ENCODE peak calls at places on chromosomes 16 and 17, in nine cellular contexts. M is NCI-H1092 treated with DMSO at 0.1 percent for 48 hours, I is HCT116, Z is K562, U is RWPE1, S is hepatocyte, N is H54, X is IMR-90, L is cardiac fibroblast. P is an unnamed sample.

GRCh38 chr16:87951550-87952538 is 610 bp downstream of the BANP start:
- DNase-seq in M (peak; percentile 40), I (no peak), Z (no peak), U (peak; percentile 19), S (peak; percentile 54), N (peak; percentile 15), X (no peak), L (peak; percentile 20), P (no peak)

GRCh38 chr17:40035162-40035559 is 19.0 kb downstream of the MED24 start:
- DNase-seq in M (no peak), I (no peak), Z (peak; percentile 76), U (no peak), S (peak; percentile 54), N (no peak), X (peak; percentile 47), L (peak; percentile 69), P (peak; percentile 40)

GRCh38 chr16:58379736-58380135 is 12.5 kb upstream of the GINS3 start:
- DNase-seq in M (no peak), I (no peak), Z (no peak), U (no peak), S (no peak), N (no peak), X (no peak), L (no peak), P (no peak)

GRCh38 chr16:79008036-79008868 is 592.3 kb downstream of the MAF start:
- DNase-seq in M (no peak), I (no peak), Z (peak; percentile 28), U (no peak), S (no peak), N (peak; percentile 12), X (no peak), L (no peak), P (no peak)

GRCh38 chr17:78766743-78767294 is 15.3 kb downstream of the CYTH1 start:
- DNase-seq in M (no peak), I (no peak), Z (no peak), U (no peak), S (no peak), N (no peak), X (no peak), L (no peak), P (no peak)

GRCh38 chr17:82943339-82943738 is 103.5 kb upstream of the ZNF750 start:
- DNase-seq in M (no peak), I (no peak), Z (no peak), U (no peak), S (no peak), N (no peak), X (no peak), L (no peak), P (no peak)

GRCh38 chr17:30969989-30970680 is 704 bp upstream of the RNF135 start:
- DNase-seq in M (no peak), I (no peak), Z (no peak), U (peak; percentile 46), S (peak; percentile 30), N (no peak), X (no peak), L (peak; percentile 11), P (peak; percentile 7)

GRCh38 chr17:35537569-35538209 is at the start of gene SLFN12L:
- DNase-seq in M (no peak), I (no peak), Z (peak; percentile 26), U (no peak), S (no peak), N (no peak), X (no peak), L (peak; percentile 33), P (no peak)

GRCh38 chr17:82384730-82385429 is 13.3 kb downstream of the UTS2R start:
- DNase-seq in M (peak; percentile 41), I (no peak), Z (no peak), U (peak; percentile 92), S (no peak), N (peak; percentile 84), X (peak; percentile 41), L (no peak), P (no peak)

GRCh38 chr16:79369796-79370195 is 230.7 kb downstream of the MAF start:
- DNase-seq in M (no peak), I (no peak), Z (no peak), U (peak; percentile 30), S (no peak), N (no peak), X (no peak), L (no peak), P (no peak)

GRCh38 chr17:17769869-17770361 is 66.9 kb downstream of the SREBF1 start:
- DNase-seq in M (no peak), I (no peak), Z (no peak), U (no peak), S (no peak), N (no peak), X (no peak), L (no peak), P (no peak)

GRCh38 chr16:67399218-67399733 is 6.0 kb upstream of the TPPP3 start:
- DNase-seq in M (no peak), I (no peak), Z (peak; percentile 81), U (no peak), S (peak; percentile 72), N (no peak), X (no peak), L (peak; percentile 23), P (no peak)

GRCh38 chr16:64773638-64774037 is 348.2 kb downstream of the CDH11 start:
- DNase-seq in M (no peak), I (no peak), Z (no peak), U (no peak), S (no peak), N (no peak), X (no peak), L (no peak), P (no peak)

GRCh38 chr16:68355447-68356248 is 44.8 kb downstream of the PRMT7 start:
- DNase-seq in M (no peak), I (no peak), Z (no peak), U (no peak), S (no peak), N (no peak), X (no peak), L (no peak), P (no peak)

GRCh38 chr17:39174907-39175694 is 9.1 kb upstream of the ARL5C start:
- DNase-seq in M (peak; percentile 44), I (peak; percentile 26), Z (peak; percentile 89), U (no peak), S (peak; percentile 85), N (no peak), X (peak; percentile 60), L (peak; percentile 72), P (peak; percentile 63)

GRCh38 chr17:80575057-80575875 is 30.6 kb downstream of the RPTOR start:
- DNase-seq in M (peak; percentile 79), I (peak; percentile 90), Z (peak; percentile 88), U (peak; percentile 81), S (peak; percentile 94), N (peak; percentile 90), X (peak; percentile 89), L (peak; percentile 86), P (peak; percentile 89)

GRCh38 chr16:70746040-70746707 is 54.8 kb downstream of the VAC14 start:
- DNase-seq in M (no peak), I (peak; percentile 51), Z (peak; percentile 22), U (peak; percentile 68), S (peak; percentile 69), N (peak; percentile 43), X (peak; percentile 94), L (peak; percentile 87), P (peak; percentile 19)

GRCh38 chr17:27569257-27569722 is 61.7 kb upstream of the LGALS9 start:
- DNase-seq in M (no peak), I (no peak), Z (peak; percentile 87), U (no peak), S (peak; percentile 63), N (no peak), X (peak; percentile 34), L (peak; percentile 43), P (peak; percentile 28)

GRCh38 chr17:76088041-76088867 is 9.3 kb downstream of the ZACN start:
- DNase-seq in M (no peak), I (no peak), Z (no peak), U (no peak), S (no peak), N (no peak), X (no peak), L (no peak), P (no peak)

GRCh38 chr17:48543854-48544355 is 1.0 kb downstream of the HOXB2 start:
- DNase-seq in M (no peak), I (no peak), Z (peak; percentile 65), U (no peak), S (no peak), N (no peak), X (no peak), L (no peak), P (no peak)

GRCh38 chr16:69929480-69929879 is 21.7 kb upstream of the CLEC18A start:
- DNase-seq in M (no peak), I (no peak), Z (no peak), U (no peak), S (no peak), N (no peak), X (no peak), L (no peak), P (no peak)

GRCh38 chr17:78568051-78568450 is 9.1 kb downstream of the DNAH17 start:
- DNase-seq in M (no peak), I (no peak), Z (no peak), U (no peak), S (no peak), N (no peak), X (no peak), L (no peak), P (no peak)

GRCh38 chr17:10754109-10754508 is 24.3 kb upstream of the TMEM220 start:
- DNase-seq in M (no peak), I (peak; percentile 51), Z (peak; percentile 16), U (no peak), S (peak; percentile 44), N (peak; percentile 35), X (peak; percentile 11), L (peak; percentile 28), P (peak; percentile 26)

GRCh38 chr17:38724337-38724988 is 5.7 kb upstream of the CISD3 start:
- DNase-seq in M (peak; percentile 92), I (no peak), Z (no peak), U (no peak), S (no peak), N (peak; percentile 85), X (no peak), L (no peak), P (no peak)

GRCh38 chr17:64107517-64108235 is 22.3 kb downstream of the ERN1 start:
- DNase-seq in M (peak; percentile 26), I (no peak), Z (no peak), U (no peak), S (no peak), N (no peak), X (no peak), L (no peak), P (no peak)

GRCh38 chr17:68248886-68249872 is 1.3 kb downstream of the AMZ2 start:
- DNase-seq in M (no peak), I (no peak), Z (no peak), U (no peak), S (no peak), N (no peak), X (no peak), L (no peak), P (no peak)

GRCh38 chr17:57507828-57508227 is 237.3 kb downstream of the CCDC182 start:
- DNase-seq in M (no peak), I (no peak), Z (no peak), U (no peak), S (no peak), N (no peak), X (no peak), L (no peak), P (no peak)

GRCh38 chr17:42255425-42255810 is 20.8 kb downstream of the STAT5B start:
- DNase-seq in M (no peak), I (no peak), Z (no peak), U (no peak), S (no peak), N (no peak), X (no peak), L (no peak), P (no peak)

GRCh38 chr17:57001541-57001940 is 23.6 kb downstream of the SCPEP1 start:
- DNase-seq in M (no peak), I (no peak), Z (peak; percentile 7), U (no peak), S (no peak), N (no peak), X (no peak), L (no peak), P (no peak)

GRCh38 chr16:3879887-3880564 is 487 bp downstream of the CREBBP start:
- DNase-seq in M (peak; percentile 40), I (no peak), Z (peak; percentile 82), U (peak; percentile 47), S (peak; percentile 92), N (peak; percentile 52), X (peak; percentile 52), L (peak; percentile 73), P (peak; percentile 53)

GRCh38 chr16:3097266-3097665 is 1.8 kb downstream of the ZSCAN10 start:
- DNase-seq in M (no peak), I (no peak), Z (no peak), U (no peak), S (no peak), N (no peak), X (no peak), L (no peak), P (no peak)